ENCODE peak calls at places on chromosome X, in four cellular contexts. A, X, Z and D are unnamed samples.

GRCh38 chrX:17605676-17606075 is 131.6 kb upstream of the SCML1 start:
- DNase-seq in A (no peak), X (no peak), Z (no peak), D (no peak)

GRCh38 chrX:77446029-77446585 is 1.1 kb upstream of the FGF16 start:
- DNase-seq in A (no peak), X (peak; percentile 48), Z (peak; percentile 38), D (no peak)

GRCh38 chrX:72572248-72573157 is at the start of gene HDAC8:
- DNase-seq in A (peak; percentile 64), X (peak; percentile 71), Z (peak; percentile 88), D (peak; percentile 41)

GRCh38 chrX:63560601-63561218 is 209.6 kb upstream of the SPIN4 start:
- DNase-seq in A (peak; percentile 53), X (peak; percentile 76), Z (peak; percentile 95), D (peak; percentile 47)

GRCh38 chrX:71917621-71918341 is 7.1 kb downstream of the NHSL2 start:
- DNase-seq in A (no peak), X (no peak), Z (peak; percentile 93), D (no peak)

GRCh38 chrX:77087529-77088169 is 359.5 kb upstream of the FGF16 start:
- DNase-seq in A (no peak), X (peak; percentile 57), Z (no peak), D (no peak)

GRCh38 chrX:69759921-69760625 is 144.2 kb downstream of the EDA start:
- DNase-seq in A (no peak), X (no peak), Z (no peak), D (no peak)

GRCh38 chrX:30304866-30305265 is 4.3 kb downstream of the NR0B1 start:
- DNase-seq in A (no peak), X (no peak), Z (no peak), D (no peak)

GRCh38 chrX:81390244-81390643 is 188.3 kb downstream of the SH3BGRL start:
- DNase-seq in A (no peak), X (no peak), Z (peak; percentile 11), D (no peak)

GRCh38 chrX:8988456-8988855 is 45.5 kb downstream of the FAM9B start:
- DNase-seq in A (no peak), X (no peak), Z (no peak), D (no peak)

GRCh38 chrX:14712096-14712495 is 160.8 kb downstream of the FANCB start:
- DNase-seq in A (no peak), X (no peak), Z (peak; percentile 44), D (no peak)

GRCh38 chrX:110418220-110418856 is 59.7 kb downstream of the RTL9 start:
- DNase-seq in A (no peak), X (peak; percentile 53), Z (peak; percentile 74), D (no peak)

GRCh38 chrX:38347136-38347535 is 5.3 kb upstream of the OTC start:
- DNase-seq in A (no peak), X (no peak), Z (peak; percentile 60), D (no peak)

GRCh38 chrX:37060999-37061398 is 52.8 kb downstream of the FAM47C start:
- DNase-seq in A (peak; percentile 38), X (no peak), Z (peak; percentile 52), D (peak; percentile 27)

GRCh38 chrX:56782362-56782761 is 53.3 kb downstream of the NBDY start:
- DNase-seq in A (no peak), X (no peak), Z (no peak), D (no peak)

GRCh38 chrX:150223176-150224015 is 139.7 kb upstream of the MAMLD1 start:
- DNase-seq in A (no peak), X (no peak), Z (no peak), D (no peak)

GRCh38 chrX:15864629-15865028 is 10.0 kb upstream of the AP1S2 start:
- DNase-seq in A (no peak), X (no peak), Z (no peak), D (no peak)

GRCh38 chrX:108224218-108224617 is 132.6 kb downstream of the ATG4A start:
- DNase-seq in A (no peak), X (no peak), Z (no peak), D (no peak)

GRCh38 chrX:22392176-22392814 is 119.6 kb downstream of the CBLL2 start:
- DNase-seq in A (no peak), X (no peak), Z (no peak), D (no peak)

GRCh38 chrX:103467870-103468269 is 51.4 kb downstream of the RAB40A start:
- DNase-seq in A (no peak), X (no peak), Z (no peak), D (no peak)

GRCh38 chrX:84064164-84064563 is 123.8 kb downstream of the RPS6KA6 start:
- DNase-seq in A (no peak), X (no peak), Z (no peak), D (no peak)

GRCh38 chrX:110944323-110944761 is 148.7 kb upstream of the CHRDL1 start:
- DNase-seq in A (peak; percentile 11), X (peak; percentile 47), Z (peak; percentile 34), D (no peak)

GRCh38 chrX:11791090-11791489 is 33.1 kb downstream of the MSL3 start:
- DNase-seq in A (no peak), X (no peak), Z (peak; percentile 13), D (no peak)

GRCh38 chrX:11787564-11787963 is 29.5 kb downstream of the MSL3 start:
- DNase-seq in A (peak; percentile 67), X (peak; percentile 65), Z (peak; percentile 93), D (peak; percentile 54)

GRCh38 chrX:11784543-11784942 is 26.5 kb downstream of the MSL3 start:
- DNase-seq in A (no peak), X (no peak), Z (no peak), D (no peak)

GRCh38 chrX:11789809-11790208 is 31.8 kb downstream of the MSL3 start:
- DNase-seq in A (no peak), X (no peak), Z (no peak), D (no peak)

GRCh38 chrX:11786862-11787261 is 28.8 kb downstream of the MSL3 start:
- DNase-seq in A (no peak), X (no peak), Z (no peak), D (no peak)
- H3K4me3 ChIP-seq in A (no peak overlapping the region), X (no peak overlapping the region), Z (no peak overlapping the region), D (no peak overlapping the region)

GRCh38 chrX:47198026-47198686 is 4.5 kb downstream of the UBA1 start:
- DNase-seq in A (no peak), X (no peak), Z (peak; percentile 97), D (no peak)
- H3K36me3 ChIP-seq in A (peaks cover 83% of the 10 kb centered on the region), X (peaks cover 4% of the 10 kb centered on the region), Z (peaks cover 18% of the 10 kb centered on the region), D (peaks cover 47% of the 10 kb centered on the region)

DNA sequence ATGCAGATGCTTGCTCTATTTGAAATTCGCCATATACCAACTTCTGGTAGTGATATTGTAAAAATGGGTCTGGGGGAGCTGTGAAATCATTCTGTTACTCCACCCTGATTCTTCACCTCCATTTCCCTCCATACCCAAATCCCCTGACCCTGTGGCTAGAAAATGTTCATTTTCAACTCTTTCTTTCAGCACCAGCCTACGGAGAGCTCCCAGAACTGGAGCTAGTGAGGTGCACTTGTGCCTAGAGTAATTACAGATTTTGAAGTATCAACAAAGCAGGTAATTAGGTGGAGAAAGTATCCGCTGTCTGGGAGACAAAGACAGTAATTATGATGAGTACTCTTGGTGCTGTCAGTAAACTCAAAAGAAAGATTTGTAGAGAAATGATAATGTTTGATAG is 8.1 kb downstream of the ARHGAP36 start:
- DNase-seq in A (no peak), X (no peak), Z (no peak), D (no peak)
- H3K27ac ChIP-seq in A (no peak overlapping the region), X (no peak overlapping the region), Z (no peak overlapping the region), D (no peak overlapping the region)

GRCh38 chrX:522456-522855 is 108.1 kb upstream of the SHOX start:
- DNase-seq in A (no peak), X (no peak), Z (no peak), D (no peak)

GRCh38 chrX:525134-525533 is 105.5 kb upstream of the SHOX start:
- DNase-seq in A (no peak), X (no peak), Z (no peak), D (no peak)

DNA sequence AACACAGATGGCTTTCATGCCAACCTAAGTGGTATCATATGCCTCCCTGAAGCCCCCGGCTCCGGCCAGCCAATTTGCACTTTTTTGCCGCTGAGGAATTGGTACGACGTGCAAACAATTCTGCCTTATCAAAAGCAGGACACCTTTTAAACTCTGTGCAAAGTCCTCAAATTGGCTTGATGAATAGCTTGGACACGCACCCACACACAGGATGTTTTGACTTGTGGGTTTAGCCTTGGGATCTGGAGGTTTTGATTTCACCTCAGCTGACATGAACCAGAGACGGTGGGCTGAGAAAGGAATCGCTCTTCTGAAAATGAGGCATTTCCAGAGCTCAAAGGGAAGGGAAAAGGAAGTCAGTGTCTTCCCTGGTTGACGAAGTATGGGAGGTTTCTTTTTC is 110.8 kb upstream of the SHOX start:
- DNase-seq in A (no peak), X (no peak), Z (no peak), D (no peak)
- H3K4me3 ChIP-seq in A (no peak overlapping the region), X (no peak overlapping the region), Z (no peak overlapping the region), D (no peak overlapping the region)

DNA sequence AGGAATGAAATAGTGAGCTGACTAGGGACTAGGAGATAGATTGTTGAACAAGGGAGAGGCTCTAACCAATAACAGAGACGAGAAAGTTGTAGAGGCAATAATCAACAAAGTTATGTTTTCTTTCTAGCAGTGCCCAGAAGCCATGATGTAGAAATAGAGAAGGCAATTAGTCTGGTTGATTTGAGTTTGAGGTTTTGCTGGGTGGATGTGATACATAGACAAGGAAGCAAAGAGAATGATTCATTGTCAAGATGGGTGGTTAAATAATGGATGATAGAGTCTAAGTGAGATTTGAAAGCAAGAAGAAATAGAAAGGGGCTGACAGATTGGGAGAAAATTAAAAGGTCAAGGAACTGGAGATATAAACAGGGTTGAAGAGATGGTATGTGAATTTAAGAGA is 11.2 kb downstream of the RBM41 start:
- DNase-seq in A (no peak), X (no peak), Z (no peak), D (no peak)
- H3K36me3 ChIP-seq in A (peaks cover 64% of the 10 kb centered on the region), X (no peaks in the 10 kb centered on the region), Z (no peaks in the 10 kb centered on the region), D (no peaks in the 10 kb centered on the region)